ENCODE peak calls at places on chromosomes 5 and 9, in six cellular contexts. One of them, this sample, is unnamed.

GRCh38 chr5:171757853-171758535 is 27.6 kb upstream of the SMIM23 start:
- DNase-seq in GM23338: no peak
- DNase-seq in AML-193: no peak
- DNase-seq in progenitor cell of endocrine pancreas: no peak
- DNase-seq in iris pigment epithelial cell: peak
- DNase-seq in cardiac fibroblast: peak
- DNase-seq in this sample: no peak

GRCh38 chr5:117041926-117042595 is 467.4 kb upstream of the SEMA6A start:
- DNase-seq in GM23338: peak
- DNase-seq in AML-193: no peak
- DNase-seq in progenitor cell of endocrine pancreas: no peak
- DNase-seq in iris pigment epithelial cell: no peak
- DNase-seq in cardiac fibroblast: no peak
- DNase-seq in this sample: no peak

GRCh38 chr5:39063037-39063436 is 11.2 kb downstream of the RICTOR start:
- DNase-seq in GM23338: no peak
- DNase-seq in AML-193: no peak
- DNase-seq in progenitor cell of endocrine pancreas: no peak
- DNase-seq in iris pigment epithelial cell: no peak
- DNase-seq in cardiac fibroblast: no peak
- DNase-seq in this sample: no peak

GRCh38 chr9:122389799-122390481 is 19.1 kb downstream of the PTGS1 start:
- DNase-seq in GM23338: peak
- DNase-seq in AML-193: no peak
- DNase-seq in progenitor cell of endocrine pancreas: no peak
- DNase-seq in iris pigment epithelial cell: no peak
- DNase-seq in cardiac fibroblast: no peak
- DNase-seq in this sample: no peak

GRCh38 chr5:156380846-156381245 is 53.9 kb downstream of the SGCD start:
- DNase-seq in GM23338: no peak
- DNase-seq in AML-193: no peak
- DNase-seq in progenitor cell of endocrine pancreas: no peak
- DNase-seq in iris pigment epithelial cell: peak
- DNase-seq in cardiac fibroblast: peak
- DNase-seq in this sample: no peak

GRCh38 chr5:134732819-134733218 is 5.5 kb upstream of the CAMLG start:
- DNase-seq in GM23338: no peak
- DNase-seq in AML-193: no peak
- DNase-seq in progenitor cell of endocrine pancreas: no peak
- DNase-seq in iris pigment epithelial cell: no peak
- DNase-seq in cardiac fibroblast: no peak
- DNase-seq in this sample: no peak

GRCh38 chr5:16896767-16897166 is 39.3 kb downstream of the MYO10 start:
- DNase-seq in GM23338: no peak
- DNase-seq in AML-193: no peak
- DNase-seq in progenitor cell of endocrine pancreas: no peak
- DNase-seq in iris pigment epithelial cell: no peak
- DNase-seq in cardiac fibroblast: no peak
- DNase-seq in this sample: no peak

GRCh38 chr5:17295671-17296070 is 78.2 kb downstream of the BASP1 start:
- DNase-seq in GM23338: no peak
- DNase-seq in AML-193: no peak
- DNase-seq in progenitor cell of endocrine pancreas: no peak
- DNase-seq in iris pigment epithelial cell: no peak
- DNase-seq in cardiac fibroblast: no peak
- DNase-seq in this sample: no peak

GRCh38 chr9:40884072-40884901 is 244.2 kb downstream of the FOXD4L6 start:
- DNase-seq in GM23338: no peak
- DNase-seq in AML-193: no peak
- DNase-seq in progenitor cell of endocrine pancreas: no peak
- DNase-seq in iris pigment epithelial cell: no peak
- DNase-seq in cardiac fibroblast: no peak
- DNase-seq in this sample: no peak

GRCh38 chr9:93324191-93324834 is 127.2 kb upstream of the FAM120A start:
- DNase-seq in GM23338: no peak
- DNase-seq in AML-193: no peak
- DNase-seq in progenitor cell of endocrine pancreas: no peak
- DNase-seq in iris pigment epithelial cell: no peak
- DNase-seq in cardiac fibroblast: no peak
- DNase-seq in this sample: no peak

GRCh38 chr5:93192107-93192506 is 388.9 kb downstream of the NR2F1-AS1 start:
- DNase-seq in GM23338: no peak
- DNase-seq in AML-193: no peak
- DNase-seq in progenitor cell of endocrine pancreas: no peak
- DNase-seq in iris pigment epithelial cell: peak
- DNase-seq in cardiac fibroblast: peak
- DNase-seq in this sample: no peak

GRCh38 chr5:180353226-180353962 is at the start of gene GFPT2:
- DNase-seq in GM23338: peak
- DNase-seq in AML-193: no peak
- DNase-seq in progenitor cell of endocrine pancreas: peak
- DNase-seq in iris pigment epithelial cell: peak
- DNase-seq in cardiac fibroblast: peak
- DNase-seq in this sample: peak

GRCh38 chr5:41878598-41879305 is 8.5 kb upstream of the OXCT1 start:
- DNase-seq in GM23338: no peak
- DNase-seq in AML-193: no peak
- DNase-seq in progenitor cell of endocrine pancreas: no peak
- DNase-seq in iris pigment epithelial cell: no peak
- DNase-seq in cardiac fibroblast: no peak
- DNase-seq in this sample: no peak

GRCh38 chr5:124645396-124645795 is 101.0 kb downstream of the ZNF608 start:
- DNase-seq in GM23338: no peak
- DNase-seq in AML-193: no peak
- DNase-seq in progenitor cell of endocrine pancreas: no peak
- DNase-seq in iris pigment epithelial cell: no peak
- DNase-seq in cardiac fibroblast: no peak
- DNase-seq in this sample: no peak

GRCh38 chr9:8856686-8857329 is 1057.2 kb upstream of the DMAC1 start:
- DNase-seq in GM23338: peak
- DNase-seq in AML-193: no peak
- DNase-seq in progenitor cell of endocrine pancreas: no peak
- DNase-seq in iris pigment epithelial cell: no peak
- DNase-seq in cardiac fibroblast: no peak
- DNase-seq in this sample: no peak

GRCh38 chr5:10590226-10591047 is 26.6 kb downstream of the ANKRD33B start:
- DNase-seq in GM23338: peak
- DNase-seq in AML-193: no peak
- DNase-seq in progenitor cell of endocrine pancreas: no peak
- DNase-seq in iris pigment epithelial cell: peak
- DNase-seq in cardiac fibroblast: peak
- DNase-seq in this sample: no peak

GRCh38 chr5:54516051-54516645 is 1.4 kb upstream of the SNX18 start:
- DNase-seq in GM23338: no peak
- DNase-seq in AML-193: no peak
- DNase-seq in progenitor cell of endocrine pancreas: no peak
- DNase-seq in iris pigment epithelial cell: peak
- DNase-seq in cardiac fibroblast: no peak
- DNase-seq in this sample: no peak

GRCh38 chr5:62684310-62684709 is 105.7 kb downstream of the LRRC70 start:
- DNase-seq in GM23338: no peak
- DNase-seq in AML-193: no peak
- DNase-seq in progenitor cell of endocrine pancreas: no peak
- DNase-seq in iris pigment epithelial cell: no peak
- DNase-seq in cardiac fibroblast: no peak
- DNase-seq in this sample: no peak

GRCh38 chr9:17031546-17031945 is 103.3 kb upstream of the CNTLN start:
- DNase-seq in GM23338: no peak
- DNase-seq in AML-193: no peak
- DNase-seq in progenitor cell of endocrine pancreas: no peak
- DNase-seq in iris pigment epithelial cell: peak
- DNase-seq in cardiac fibroblast: no peak
- DNase-seq in this sample: no peak

GRCh38 chr9:3804148-3804547 is 278.3 kb upstream of the RFX3 start:
- DNase-seq in GM23338: no peak
- DNase-seq in AML-193: no peak
- DNase-seq in progenitor cell of endocrine pancreas: no peak
- DNase-seq in iris pigment epithelial cell: peak
- DNase-seq in cardiac fibroblast: peak
- DNase-seq in this sample: no peak

GRCh38 chr5:177471610-177472356 is 1.7 kb downstream of the DBN1 start:
- DNase-seq in GM23338: no peak
- DNase-seq in AML-193: no peak
- DNase-seq in progenitor cell of endocrine pancreas: no peak
- DNase-seq in iris pigment epithelial cell: peak
- DNase-seq in cardiac fibroblast: peak
- DNase-seq in this sample: no peak

GRCh38 chr9:107750741-107751521 is 261.4 kb upstream of the KLF4 start:
- DNase-seq in GM23338: no peak
- DNase-seq in AML-193: no peak
- DNase-seq in progenitor cell of endocrine pancreas: no peak
- DNase-seq in iris pigment epithelial cell: peak
- DNase-seq in cardiac fibroblast: peak
- DNase-seq in this sample: peak

GRCh38 chr9:133673260-133673658 is 37.1 kb downstream of the DBH start:
- DNase-seq in GM23338: no peak
- DNase-seq in AML-193: no peak
- DNase-seq in progenitor cell of endocrine pancreas: no peak
- DNase-seq in iris pigment epithelial cell: no peak
- DNase-seq in cardiac fibroblast: no peak
- DNase-seq in this sample: no peak

GRCh38 chr9:27206041-27206440 is 90.9 kb downstream of the EQTN start:
- DNase-seq in GM23338: no peak
- DNase-seq in AML-193: no peak
- DNase-seq in progenitor cell of endocrine pancreas: no peak
- DNase-seq in iris pigment epithelial cell: no peak
- DNase-seq in cardiac fibroblast: no peak
- DNase-seq in this sample: no peak

GRCh38 chr9:133396952-133397351 is 20.8 kb downstream of the STKLD1 start:
- DNase-seq in GM23338: peak
- DNase-seq in AML-193: no peak
- DNase-seq in progenitor cell of endocrine pancreas: no peak
- DNase-seq in iris pigment epithelial cell: no peak
- DNase-seq in cardiac fibroblast: peak
- DNase-seq in this sample: no peak

GRCh38 chr5:122951658-122952057 is 84.9 kb downstream of the PPIC start:
- DNase-seq in GM23338: peak
- DNase-seq in AML-193: no peak
- DNase-seq in progenitor cell of endocrine pancreas: no peak
- DNase-seq in iris pigment epithelial cell: no peak
- DNase-seq in cardiac fibroblast: no peak
- DNase-seq in this sample: no peak

GRCh38 chr9:71762900-71763653 is 5.2 kb downstream of the CEMIP2 start:
- DNase-seq in GM23338: no peak
- DNase-seq in AML-193: no peak
- DNase-seq in progenitor cell of endocrine pancreas: no peak
- DNase-seq in iris pigment epithelial cell: peak
- DNase-seq in cardiac fibroblast: peak
- DNase-seq in this sample: no peak

GRCh38 chr5:143338658-143339366 is 64.7 kb downstream of the NR3C1 start:
- DNase-seq in GM23338: no peak
- DNase-seq in AML-193: no peak
- DNase-seq in progenitor cell of endocrine pancreas: no peak
- DNase-seq in iris pigment epithelial cell: peak
- DNase-seq in cardiac fibroblast: peak
- DNase-seq in this sample: no peak

GRCh38 chr5:36301858-36302603 is at the start of gene RANBP3L:
- DNase-seq in GM23338: no peak
- DNase-seq in AML-193: no peak
- DNase-seq in progenitor cell of endocrine pancreas: no peak
- DNase-seq in iris pigment epithelial cell: peak
- DNase-seq in cardiac fibroblast: peak
- DNase-seq in this sample: no peak

GRCh38 chr9:131530546-131530929 is 525 bp downstream of the UCK1 start:
- DNase-seq in GM23338: peak
- DNase-seq in AML-193: no peak
- DNase-seq in progenitor cell of endocrine pancreas: peak
- DNase-seq in iris pigment epithelial cell: peak
- DNase-seq in cardiac fibroblast: peak
- DNase-seq in this sample: no peak

GRCh38 chr5:60533789-60534188 is 166.2 kb downstream of the DEPDC1B start:
- DNase-seq in GM23338: no peak
- DNase-seq in AML-193: no peak
- DNase-seq in progenitor cell of endocrine pancreas: no peak
- DNase-seq in iris pigment epithelial cell: no peak
- DNase-seq in cardiac fibroblast: no peak
- DNase-seq in this sample: no peak

GRCh38 chr5:52579391-52579790 is 208.3 kb upstream of the ITGA1 start:
- DNase-seq in GM23338: no peak
- DNase-seq in AML-193: no peak
- DNase-seq in progenitor cell of endocrine pancreas: no peak
- DNase-seq in iris pigment epithelial cell: no peak
- DNase-seq in cardiac fibroblast: no peak
- DNase-seq in this sample: no peak

GRCh38 chr5:156402387-156402921 is 75.5 kb downstream of the SGCD start:
- DNase-seq in GM23338: peak
- DNase-seq in AML-193: no peak
- DNase-seq in progenitor cell of endocrine pancreas: no peak
- DNase-seq in iris pigment epithelial cell: no peak
- DNase-seq in cardiac fibroblast: no peak
- DNase-seq in this sample: no peak

GRCh38 chr5:61123145-61123544 is 39.1 kb downstream of the SMIM15 start:
- DNase-seq in GM23338: no peak
- DNase-seq in AML-193: no peak
- DNase-seq in progenitor cell of endocrine pancreas: no peak
- DNase-seq in iris pigment epithelial cell: no peak
- DNase-seq in cardiac fibroblast: no peak
- DNase-seq in this sample: no peak

GRCh38 chr5:143679777-143680176 is 132.2 kb upstream of the HMHB1 start:
- DNase-seq in GM23338: no peak
- DNase-seq in AML-193: no peak
- DNase-seq in progenitor cell of endocrine pancreas: no peak
- DNase-seq in iris pigment epithelial cell: no peak
- DNase-seq in cardiac fibroblast: peak
- DNase-seq in this sample: no peak

GRCh38 chr9:97046228-97046627 is 7.3 kb upstream of the CTSV start:
- DNase-seq in GM23338: peak
- DNase-seq in AML-193: no peak
- DNase-seq in progenitor cell of endocrine pancreas: no peak
- DNase-seq in iris pigment epithelial cell: peak
- DNase-seq in cardiac fibroblast: no peak
- DNase-seq in this sample: no peak

GRCh38 chr9:136939996-136940525 is 4.5 kb downstream of the FBXW5 start:
- DNase-seq in GM23338: no peak
- DNase-seq in AML-193: no peak
- DNase-seq in progenitor cell of endocrine pancreas: no peak
- DNase-seq in iris pigment epithelial cell: no peak
- DNase-seq in cardiac fibroblast: no peak
- DNase-seq in this sample: peak

GRCh38 chr5:160442824-160443431 is 21.3 kb downstream of the PTTG1 start:
- DNase-seq in GM23338: no peak
- DNase-seq in AML-193: no peak
- DNase-seq in progenitor cell of endocrine pancreas: no peak
- DNase-seq in iris pigment epithelial cell: no peak
- DNase-seq in cardiac fibroblast: no peak
- DNase-seq in this sample: no peak

GRCh38 chr9:573551-574410 is 267.7 kb upstream of the DMRT1 start:
- DNase-seq in GM23338: peak
- DNase-seq in AML-193: no peak
- DNase-seq in progenitor cell of endocrine pancreas: no peak
- DNase-seq in iris pigment epithelial cell: peak
- DNase-seq in cardiac fibroblast: peak
- DNase-seq in this sample: no peak

This sample was measured in amygdala.